ENCODE peak calls at places on chromosomes 6 and 20, in four cellular contexts. B, Q, Y and A are unnamed samples.
A peak's percentile ranks its signal among the peaks of the same experiment; 100 is the strongest.

GRCh38 chr6:105332576-105332975 is 70.3 kb downstream of the PREP start:
- DNase-seq in Q (no peak), B (no peak), Y (no peak), A (no peak)

GRCh38 chr6:32659856-32660595 is 6.4 kb downstream of the HLA-DQB1 start:
- DNase-seq in B (no peak), Y (no peak), Q (no peak), A (no peak)

GRCh38 chr20:23641936-23642751 is 4.4 kb upstream of the CST3 start:
- DNase-seq in B (no peak), Y (no peak), Q (peak; percentile 87), A (peak; percentile 93)

GRCh38 chr6:134821914-134822862 is 127.7 kb downstream of the ALDH8A1 start:
- DNase-seq in Q (peak; percentile 54), Y (no peak), B (no peak), A (peak; percentile 40)

GRCh38 chr6:63527658-63528514 is 44.4 kb upstream of the LOC128125822 start:
- DNase-seq in Q (peak; percentile 100), B (no peak), Y (no peak), A (peak; percentile 100)

GRCh38 chr6:39313526-39314272 is 520 bp downstream of the KCNK17 start:
- DNase-seq in Q (no peak), Y (peak; percentile 8), B (peak; percentile 49), A (no peak)

GRCh38 chr20:6711950-6712634 is 55.4 kb upstream of the BMP2 start:
- DNase-seq in B (no peak), Y (no peak), Q (no peak), A (no peak)

GRCh38 chr6:36649721-36650484 is 28.6 kb upstream of the CDKN1A start:
- DNase-seq in Q (no peak), Y (no peak), B (no peak), A (no peak)

GRCh38 chr6:164928366-164929154 is 380.8 kb downstream of the C6orf118 start:
- DNase-seq in Y (no peak), Q (no peak), B (no peak), A (no peak)

GRCh38 chr6:79810878-79811277 is 136.5 kb downstream of the ELOVL4 start:
- DNase-seq in Y (peak; percentile 35), B (no peak), Q (no peak), A (no peak)

GRCh38 chr6:31016659-31017299 is 6.5 kb downstream of the MUC22 start:
- DNase-seq in B (no peak), Q (no peak), Y (no peak), A (no peak)

GRCh38 chr6:56807992-56808342 is 146.9 kb upstream of the BEND6 start:
- DNase-seq in B (no peak), Q (peak; percentile 81), Y (no peak), A (peak; percentile 61)

GRCh38 chr6:120005292-120005976 is 655.9 kb upstream of the MAN1A1 start:
- DNase-seq in Y (no peak), Q (no peak), B (no peak), A (no peak)

GRCh38 chr20:61812121-61812520 is 253.6 kb downstream of the TAF4 start:
- DNase-seq in B (no peak), Q (no peak), Y (no peak), A (no peak)

GRCh38 chr20:31721408-31722332 is 998 bp downstream of the BCL2L1 start:
- DNase-seq in B (peak; percentile 44), Y (no peak), Q (no peak), A (no peak)

GRCh38 chr6:138035070-138035469 is 72.1 kb downstream of the PERP start:
- DNase-seq in Y (no peak), Q (no peak), B (no peak), A (no peak)

GRCh38 chr6:6889601-6890000 is 218.2 kb upstream of the RREB1 start:
- DNase-seq in Q (no peak), B (no peak), Y (no peak), A (no peak)

GRCh38 chr6:123547216-123547978 is 89.4 kb downstream of the TRDN start:
- DNase-seq in Q (no peak), Y (no peak), B (no peak), A (no peak)

GRCh38 chr6:138981416-138981815 is 6.6 kb downstream of the REPS1 start:
- DNase-seq in Y (no peak), Q (no peak), B (no peak), A (peak; percentile 17)

GRCh38 chr20:33686008-33686983 is at the start of gene E2F1:
- DNase-seq in Y (peak; percentile 95), Q (peak; percentile 84), B (peak; percentile 97), A (peak; percentile 94)
- H2BK15ac ChIP-seq in Y (peak within 1 kb of the TSS; percentile 69), Q (no peak within 1 kb of the TSS), B (no peak within 1 kb of the TSS), A (peak within 1 kb of the TSS; percentile 36)

GRCh38 chr6:150251566-150252186 is 108.8 kb downstream of the PPP1R14C start:
- DNase-seq in B (no peak), Y (no peak), Q (peak; percentile 37), A (peak; percentile 18)
- H3K4me1 ChIP-seq in B (no peaks in the 10 kb centered on the region), Y (peaks cover 5% of the 10 kb centered on the region), Q (peaks cover 9% of the 10 kb centered on the region), A (peaks cover 5% of the 10 kb centered on the region)

GRCh38 chr6:136991614-136992013 is 53.2 kb downstream of the IL20RA start:
- DNase-seq in Q (no peak), Y (no peak), B (no peak), A (no peak)
- H2BK15ac ChIP-seq in Q (no peak overlapping the region), Y (no peak overlapping the region), B (no peak overlapping the region), A (no peak overlapping the region)

GRCh38 chr6:69813508-69813907 is 16.7 kb upstream of the LMBRD1 start:
- DNase-seq in Y (no peak), B (no peak), Q (no peak), A (peak; percentile 11)
- H3K4me1 ChIP-seq in Y (no peaks in the 10 kb centered on the region), B (peaks cover 6% of the 10 kb centered on the region), Q (no peaks in the 10 kb centered on the region), A (no peaks in the 10 kb centered on the region)

GRCh38 chr6:71388846-71389543 is 100.4 kb downstream of the OGFRL1 start:
- DNase-seq in Q (no peak), Y (no peak), B (no peak), A (no peak)
- H2BK15ac ChIP-seq in Q (no peak overlapping the region), Y (no peak overlapping the region), B (no peak overlapping the region), A (no peak overlapping the region)

DNA sequence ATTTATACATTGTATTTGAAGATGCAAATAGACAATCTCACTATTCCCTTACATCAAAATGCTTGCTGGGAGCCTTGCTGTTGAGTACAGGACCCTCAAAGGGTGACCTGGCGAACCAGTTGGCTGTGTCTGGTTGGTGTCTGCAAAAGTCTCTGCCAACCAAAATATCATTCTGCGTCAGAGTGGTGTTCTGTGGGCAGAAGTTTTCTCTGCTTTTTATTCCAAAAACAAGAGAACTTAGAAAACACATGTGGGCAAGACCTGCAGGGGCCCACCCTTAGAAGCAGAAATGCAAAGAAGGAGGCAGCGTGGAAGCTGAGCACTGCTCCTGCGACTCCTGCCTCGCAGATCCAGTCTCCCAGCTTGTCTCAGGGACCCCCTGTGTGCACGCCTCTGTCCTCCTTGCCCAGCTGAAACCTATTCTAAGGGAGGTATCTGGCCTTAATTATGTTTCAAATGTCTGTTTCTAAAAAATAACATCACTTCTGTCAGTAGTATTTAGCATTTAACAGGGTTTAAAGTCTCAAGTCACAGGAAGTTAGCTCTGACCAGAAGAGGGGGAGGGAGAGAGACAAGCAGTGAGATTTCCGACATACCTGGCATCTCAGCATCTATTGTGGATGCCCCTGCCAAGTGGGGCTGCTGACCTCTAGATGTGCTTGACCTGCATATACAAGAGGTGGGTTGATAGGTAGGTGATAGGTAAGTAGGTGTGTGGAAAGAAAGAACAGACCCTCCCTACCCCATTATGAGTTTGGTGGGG is 101.3 kb downstream of the SASH1 start:
- DNase-seq in Q (no peak), Y (no peak), B (no peak), A (no peak)
- H3K4me1 ChIP-seq in Q (peaks cover 15% of the 10 kb centered on the region), Y (peaks cover 6% of the 10 kb centered on the region), B (peaks cover 12% of the 10 kb centered on the region), A (peaks cover 14% of the 10 kb centered on the region)

GRCh38 chr6:89917216-89917615 is 22.9 kb downstream of the GJA10 start:
- DNase-seq in B (no peak), Y (no peak), Q (no peak), A (no peak)

GRCh38 chr6:89921197-89921596 is 26.9 kb downstream of the GJA10 start:
- DNase-seq in B (no peak), Q (no peak), Y (no peak), A (no peak)

GRCh38 chr6:89917801-89918366 is 23.6 kb downstream of the GJA10 start:
- DNase-seq in Y (no peak), Q (no peak), B (peak; percentile 58), A (no peak)

GRCh38 chr6:89921691-89922090 is 27.4 kb downstream of the GJA10 start:
- DNase-seq in B (no peak), Y (no peak), Q (no peak), A (no peak)

DNA sequence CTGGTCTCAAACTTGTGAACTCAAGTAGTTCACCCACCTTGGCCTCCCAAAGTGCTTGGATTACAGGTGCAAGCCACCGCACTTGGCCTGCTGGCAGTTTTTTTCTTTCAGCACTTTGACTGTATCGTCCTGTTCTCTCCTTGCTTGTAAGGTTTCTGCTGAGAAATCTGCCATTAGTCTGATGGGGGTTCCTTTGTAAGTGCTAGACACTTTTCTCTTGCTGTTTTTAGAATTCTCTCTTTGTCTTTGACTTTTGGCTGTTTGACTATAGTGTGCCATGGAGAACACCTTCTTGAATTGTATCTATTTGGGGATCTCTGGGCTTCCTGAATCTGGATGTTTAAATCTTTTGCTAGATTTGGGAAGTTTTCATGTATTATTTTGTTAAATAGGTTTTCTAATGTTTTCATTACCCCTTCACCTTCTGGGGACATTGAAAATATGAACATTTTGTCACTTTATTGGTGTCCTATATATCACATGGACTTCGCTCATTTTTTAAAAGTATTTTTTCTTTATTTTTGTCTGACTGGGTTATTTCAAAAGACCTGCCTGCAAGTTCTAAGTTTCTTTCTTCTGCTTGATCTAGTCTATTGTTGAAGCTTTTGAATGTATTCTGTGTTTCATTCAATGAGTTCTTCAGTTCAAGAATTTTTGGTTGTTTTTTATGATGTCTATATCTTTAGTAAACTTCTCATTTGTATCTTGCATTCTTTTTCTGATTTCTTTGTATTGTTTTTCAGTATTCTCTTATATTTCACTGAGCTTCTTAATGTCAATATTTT is 22.1 kb downstream of the GJA10 start:
- DNase-seq in Q (no peak), B (no peak), Y (no peak), A (no peak)
- H2BK15ac ChIP-seq in Q (no peak overlapping the region), B (no peak overlapping the region), Y (no peak overlapping the region), A (no peak overlapping the region)

GRCh38 chr20:20206788-20207187 is 154.5 kb downstream of the CFAP61 start:
- DNase-seq in B (no peak), Y (no peak), Q (no peak), A (no peak)

GRCh38 chr20:20207291-20207690 is 155.0 kb downstream of the CFAP61 start:
- DNase-seq in Q (no peak), Y (no peak), B (peak; percentile 52), A (no peak)

GRCh38 chr20:20205862-20206236 is 153.5 kb downstream of the CFAP61 start:
- DNase-seq in B (no peak), Y (no peak), Q (no peak), A (no peak)

GRCh38 chr20:20209684-20210083 is 157.4 kb downstream of the CFAP61 start:
- DNase-seq in B (no peak), Y (no peak), Q (no peak), A (no peak)

GRCh38 chr20:20207872-20208271 is 155.5 kb downstream of the CFAP61 start:
- DNase-seq in B (no peak), Y (no peak), Q (no peak), A (no peak)
- H3K4me1 ChIP-seq in B (peaks cover 6% of the 10 kb centered on the region), Y (peaks cover 10% of the 10 kb centered on the region), Q (no peaks in the 10 kb centered on the region), A (no peaks in the 10 kb centered on the region)

GRCh38 chr20:53981130-53981529 is 89.3 kb downstream of the BCAS1 start:
- DNase-seq in B (no peak), Q (no peak), Y (no peak), A (no peak)
- H2BK15ac ChIP-seq in B (no peak overlapping the region), Q (no peak overlapping the region), Y (no peak overlapping the region), A (no peak overlapping the region)